ENCODE peak calls at places on chromosomes 4 and X, in ten cellular contexts. G is ovary, Y is SK-N-SH, X is GM12878, C is fibroblast of lung, W is lower lobe of right lung, A is sigmoid colon, I is A549, N is fibroblast of the aortic adventitia, F is lower leg skin. O is an unnamed sample.
A peak's percentile ranks its signal among the peaks of the same experiment; 100 is the strongest.

GRCh38 chr4:5712517-5712916 is 1.5 kb downstream of the EVC start:
- DNase-seq in X (peak; percentile 74), W (no peak), C (peak; percentile 37), F (no peak), A (no peak), G (no peak), N (peak; percentile 58), Y (no peak), I (no peak), O (no peak)

GRCh38 chr4:7987148-7987989 is 47.7 kb upstream of the AFAP1 start:
- DNase-seq in G (peak; percentile 64), W (peak; percentile 69), F (peak; percentile 93), X (peak; percentile 23), C (peak; percentile 77), I (peak; percentile 75), Y (peak; percentile 86), A (peak; percentile 82), N (peak; percentile 83), O (no peak)

GRCh38 chr4:52979821-52980590 is 117.9 kb downstream of the RASL11B start:
- DNase-seq in F (no peak), W (no peak), X (no peak), Y (no peak), I (no peak), G (no peak), N (no peak), C (no peak), A (no peak), O (no peak)

GRCh38 chr4:124686279-124686678 is 26.3 kb downstream of the ANKRD50 start:
- DNase-seq in W (no peak), I (no peak), Y (peak; percentile 6), C (no peak), X (no peak), G (no peak), A (no peak), N (no peak), F (no peak), O (no peak)

GRCh38 chrX:118536687-118537461 is 41.3 kb downstream of the DOCK11 start:
- DNase-seq in W (no peak), C (peak; percentile 35), F (no peak), Y (peak; percentile 18), A (no peak), G (no peak), N (peak; percentile 61), I (peak; percentile 31), X (peak; percentile 33), O (no peak)

GRCh38 chrX:16822723-16823122 is 36.5 kb downstream of the TXLNG start:
- DNase-seq in W (no peak), N (peak; percentile 79), G (no peak), X (no peak), C (no peak), I (no peak), F (no peak), Y (no peak), A (no peak), O (no peak)

GRCh38 chr4:34250562-34250961 is 1993.8 kb downstream of the ARAP2 start:
- DNase-seq in G (no peak), C (peak; percentile 48), Y (no peak), I (no peak), A (no peak), F (no peak), X (no peak), W (no peak), N (peak; percentile 43), O (no peak)

GRCh38 chr4:57104706-57105560 is 5.3 kb downstream of the IGFBP7 start:
- DNase-seq in X (no peak), A (no peak), I (no peak), C (no peak), W (no peak), F (no peak), G (no peak), Y (no peak), N (peak; percentile 48), O (no peak)

GRCh38 chr4:154928640-154929257 is 147.7 kb downstream of the RBM46 start:
- DNase-seq in Y (peak; percentile 31), I (peak; percentile 45), W (no peak), A (no peak), G (no peak), X (no peak), F (no peak), N (peak; percentile 81), C (peak; percentile 72), O (no peak)

GRCh38 chrX:65821721-65822496 is 154.5 kb downstream of the MSN start:
- DNase-seq in A (no peak), C (no peak), N (no peak), W (peak; percentile 60), G (no peak), X (no peak), I (no peak), F (no peak), Y (no peak), O (no peak)

GRCh38 chrX:40299028-40299479 is 201.3 kb upstream of the BCOR start:
- DNase-seq in G (peak; percentile 28), N (peak; percentile 21), F (no peak), Y (peak; percentile 43), C (peak; percentile 5), W (no peak), A (no peak), I (no peak), X (no peak), O (no peak)
- TF ChIP-seq CTCF in G (peak; percentile 29), N (peak; percentile 29), F (no peak), Y (peak; percentile 35), C (no peak), W (no peak), A (no peak), I (no peak), X (peak; percentile 15), O (no peak)

GRCh38 chrX:96770315-96770714 is 85.7 kb downstream of the DIAPH2 start:
- DNase-seq in N (peak; percentile 50), X (no peak), W (no peak), F (no peak), G (no peak), C (peak; percentile 48), Y (peak; percentile 20), A (no peak), I (peak; percentile 5), O (no peak)
- TF ChIP-seq CTCF in N (peak; percentile 42), X (peak; percentile 54), W (no peak), F (no peak), G (peak; percentile 8), C (no peak), Y (peak; percentile 72), A (no peak), I (peak; percentile 60), O (peak; percentile 21)

DNA sequence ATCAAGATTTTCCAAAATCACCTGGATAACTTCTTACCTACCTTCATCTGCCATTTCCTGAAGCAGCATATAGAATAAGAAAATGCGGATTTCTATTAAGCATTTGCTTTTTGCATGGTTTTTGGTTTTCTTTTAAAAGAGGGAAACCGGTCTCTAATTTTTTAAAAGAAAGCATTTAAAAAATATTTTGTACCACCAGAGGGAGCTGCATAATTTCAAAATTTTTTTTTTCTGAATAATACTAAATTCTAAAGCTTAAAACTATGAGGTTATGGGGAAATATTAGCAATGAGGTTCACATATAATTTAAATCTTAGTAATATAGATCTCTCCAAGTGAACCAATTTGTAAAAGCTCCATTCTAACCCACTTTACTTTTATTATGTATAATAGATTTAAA is 137.7 kb upstream of the TENT5D start:
- DNase-seq in C (no peak), A (no peak), I (no peak), W (no peak), F (no peak), N (peak; percentile 20), Y (no peak), X (no peak), G (no peak), O (no peak)
- TF ChIP-seq CTCF in C (no peak), A (no peak), I (peak; percentile 24), W (no peak), F (no peak), N (peak; percentile 32), Y (peak; percentile 68), X (no peak), G (no peak), O (no peak)

DNA sequence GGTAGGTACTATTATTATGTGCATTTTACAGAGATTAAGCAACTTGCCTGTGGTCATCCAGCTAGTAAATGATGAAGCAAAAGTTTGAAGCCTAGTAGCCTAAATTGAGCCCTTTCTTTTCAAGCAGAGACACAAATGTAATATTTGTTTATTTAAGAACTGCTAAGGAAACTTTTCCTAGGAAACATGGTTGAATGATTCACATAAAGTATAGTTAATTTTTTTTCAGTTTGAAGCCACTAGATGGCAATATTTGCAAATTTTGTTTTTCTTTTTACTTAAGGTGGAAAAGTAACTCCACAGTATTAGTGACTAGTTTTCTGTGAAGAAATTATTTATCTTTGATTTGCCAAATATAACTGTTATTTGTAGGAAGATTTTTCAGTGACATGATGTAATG is 52.8 kb upstream of the ANKRD17 start:
- DNase-seq in W (no peak), A (no peak), X (no peak), N (peak; percentile 64), Y (no peak), I (peak; percentile 34), F (no peak), G (no peak), C (peak; percentile 81), O (no peak)
- TF ChIP-seq CTCF in W (peak; percentile 38), A (no peak), X (peak; percentile 47), N (peak; percentile 25), Y (peak; percentile 67), I (peak; percentile 47), F (no peak), G (no peak), C (no peak), O (peak; percentile 60)

GRCh38 chr4:156154978-156155377 is 201.3 kb upstream of the CTSO start:
- DNase-seq in Y (no peak), W (no peak), F (no peak), G (no peak), C (peak; percentile 17), I (no peak), A (no peak), X (no peak), N (peak; percentile 15), O (no peak)
- TF ChIP-seq CTCF in Y (peak; percentile 36), W (no peak), F (no peak), G (no peak), C (peak; percentile 31), I (no peak), A (no peak), X (no peak), N (peak; percentile 42), O (no peak)

DNA sequence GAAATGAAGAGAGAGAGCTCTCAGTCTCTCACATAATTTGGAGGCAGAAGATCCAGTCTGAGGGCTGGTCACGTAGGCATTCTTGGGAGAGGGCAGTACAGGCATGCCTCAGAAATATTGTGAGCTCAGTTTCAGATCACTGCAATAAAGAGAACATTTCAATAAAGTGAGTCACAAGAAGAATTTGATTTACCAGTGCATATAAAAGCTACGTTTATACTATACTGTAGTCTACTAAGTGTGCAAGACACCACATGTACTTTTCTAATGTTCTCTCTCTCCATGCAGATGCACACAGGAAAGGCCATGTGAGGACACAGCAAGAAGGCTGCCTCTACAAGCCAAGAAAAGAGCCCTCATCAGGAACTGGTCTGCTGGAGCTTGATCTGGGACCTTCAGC is 583.5 kb upstream of the FAT1 start:
- DNase-seq in X (no peak), Y (no peak), I (no peak), N (no peak), W (no peak), F (no peak), A (no peak), G (no peak), C (peak; percentile 58), O (no peak)
- TF ChIP-seq CTCF in X (no peak), Y (no peak), I (no peak), N (no peak), W (no peak), F (no peak), A (no peak), G (no peak), C (no peak), O (no peak)

O was measured in CD14-positive monocyte.